ENCODE peak calls at places on chromosomes 7 and 10, in five cellular contexts. W is C1 segment of cervical spinal cord; H is AG08396; I is RPMI7951; U is activated CD4-positive, alpha-beta T cell treated with anti-CD3 and anti-CD28 coated beads for 4 hours. N is an unnamed sample.

GRCh38 chr7:55085511-55086412 is 66.9 kb downstream of the EGFR start:
- DNase-seq in W (no peak), I (no peak), U (no peak), H (no peak), N (no peak)

GRCh38 chr10:31871266-31871887 is 57.3 kb downstream of the ARHGAP12 start:
- DNase-seq in W (no peak), I (no peak), U (no peak), H (no peak), N (no peak)

GRCh38 chr7:27133409-27134157 is 3.0 kb upstream of the HOXA4 start:
- DNase-seq in W (no peak), H (no peak), I (no peak), U (no peak), N (no peak)

GRCh38 chr7:104156842-104157277 is 51.0 kb downstream of the ORC5 start:
- DNase-seq in U (no peak), H (peak), W (no peak), I (peak), N (no peak)

GRCh38 chr10:35300063-35300699 is 36.1 kb upstream of the CCNY start:
- DNase-seq in H (peak), I (peak), W (peak), U (no peak), N (no peak)

GRCh38 chr10:44650576-44651394 is 260.4 kb upstream of the TMEM72 start:
- DNase-seq in W (peak), I (peak), U (no peak), H (no peak), N (no peak)

GRCh38 chr10:62733654-62734293 is 70.7 kb upstream of the ADO start:
- DNase-seq in U (no peak), H (no peak), W (no peak), I (peak), N (no peak)

GRCh38 chr7:128108641-128109423 is 77.6 kb upstream of the LRRC4 start:
- DNase-seq in H (no peak), W (no peak), U (no peak), I (no peak), N (no peak)

GRCh38 chr10:51425431-51425830 is 274.0 kb downstream of the CSTF2T start:
- DNase-seq in H (no peak), W (no peak), U (no peak), I (no peak), N (no peak)

GRCh38 chr7:84294907-84295455 is 100.4 kb upstream of the SEMA3A start:
- DNase-seq in W (no peak), U (no peak), I (no peak), H (no peak), N (no peak)

GRCh38 chr7:74452748-74453320 is 872 bp upstream of the GTF2IRD1 start:
- DNase-seq in I (peak), W (no peak), U (peak), H (peak), N (peak)

GRCh38 chr10:90856964-90857634 is 740 bp downstream of the HTR7 start:
- DNase-seq in H (no peak), U (peak), I (no peak), W (no peak), N (no peak)

GRCh38 chr10:47365561-47365960 is 17.4 kb downstream of the RBP3 start:
- DNase-seq in W (no peak), U (no peak), I (no peak), H (no peak), N (no peak)

GRCh38 chr10:70462349-70462984 is 16.1 kb upstream of the PALD1 start:
- DNase-seq in I (peak), H (no peak), U (no peak), W (peak), N (no peak)

GRCh38 chr10:32057041-32057372 is 782 bp upstream of the KIF5B start:
- DNase-seq in H (no peak), I (no peak), W (no peak), U (no peak), N (no peak)

GRCh38 chr10:119803264-119803663 is 69.4 kb downstream of the MCMBP start:
- DNase-seq in H (peak), W (no peak), U (no peak), I (peak), N (no peak)

GRCh38 chr10:113177936-113178335 is 227.9 kb downstream of the TCF7L2 start:
- DNase-seq in H (no peak), W (no peak), I (no peak), U (no peak), N (no peak)

GRCh38 chr7:135666156-135666555 is 3.8 kb downstream of the STMP1 start:
- DNase-seq in I (no peak), H (no peak), W (no peak), U (no peak), N (no peak)

GRCh38 chr7:105688617-105689016 is 107.3 kb upstream of the EFCAB10 start:
- DNase-seq in W (no peak), H (no peak), I (no peak), U (no peak), N (no peak)

GRCh38 chr10:25017247-25017590 is 807 bp downstream of the THNSL1 start:
- DNase-seq in H (peak), W (peak), I (no peak), U (no peak), N (no peak)

GRCh38 chr10:59900044-59900727 is 6.2 kb downstream of the CCDC6 start:
- DNase-seq in U (no peak), I (no peak), H (no peak), W (no peak), N (no peak)

GRCh38 chr10:99375444-99375843 is 46.3 kb downstream of the CNNM1 start:
- DNase-seq in I (no peak), W (no peak), H (no peak), U (no peak), N (no peak)

GRCh38 chr7:19558527-19558926 is 150.3 kb downstream of the POLR1F start:
- DNase-seq in U (no peak), I (peak), H (no peak), W (no peak), N (no peak)

GRCh38 chr10:18829259-18829658 is 170.0 kb downstream of the ARL5B start:
- DNase-seq in U (no peak), I (no peak), W (no peak), H (no peak), N (no peak)

GRCh38 chr10:11757452-11757819 is 15.3 kb downstream of the ECHDC3 start:
- DNase-seq in I (peak), W (peak), H (peak), U (no peak), N (no peak)

GRCh38 chr7:22667562-22668239 is 59.3 kb upstream of the IL6 start:
- DNase-seq in W (no peak), I (peak), U (no peak), H (peak), N (no peak)

GRCh38 chr10:47326306-47326926 is 4.2 kb downstream of the GDF2 start:
- DNase-seq in H (no peak), U (no peak), I (no peak), W (no peak), N (no peak)

GRCh38 chr10:9613338-9613737 is 1404.3 kb upstream of the CELF2 start:
- DNase-seq in H (no peak), U (no peak), W (no peak), I (no peak), N (no peak)

GRCh38 chr10:90413196-90413595 is 444.6 kb downstream of the HTR7 start:
- DNase-seq in H (no peak), I (no peak), U (no peak), W (no peak), N (no peak)

GRCh38 chr7:84729284-84729683 is 457.6 kb downstream of the SEMA3D start:
- DNase-seq in I (no peak), W (no peak), H (peak), U (no peak), N (no peak)

GRCh38 chr10:34364253-34365037 is 450.7 kb downstream of the PARD3 start:
- DNase-seq in H (no peak), U (no peak), W (no peak), I (no peak), N (no peak)

GRCh38 chr10:95289003-95289920 is 1.5 kb downstream of the PDLIM1 start:
- DNase-seq in H (peak), U (no peak), I (peak), W (no peak), N (no peak)